ENCODE peak calls at places on chromosome 16, in six cellular contexts. I is neural progenitor cell, M is OCI-LY7, G is fibroblast of lung, B is SK-N-SH, A is PC-9. C is an unnamed sample. For H3K4me1, the result is how much of the 10 kb centered on the place peaks cover.

GRCh38 chr16:77767826-77768225 is 20.5 kb upstream of the VAT1L start:
- DNase-seq in I (no peak), M (no peak), G (no peak), B (no peak), A (no peak), C (no peak)

GRCh38 chr16:49890876-49891275 is 35.0 kb upstream of the ZNF423 start:
- DNase-seq in I (peak), M (peak), G (no peak), B (no peak), A (no peak), C (peak)

GRCh38 chr16:78866556-78866955 is 734.0 kb downstream of the MAF start:
- DNase-seq in I (no peak), M (no peak), G (no peak), B (no peak), A (no peak), C (no peak)

GRCh38 chr16:71565812-71566700 is 10.8 kb downstream of the TAT start:
- DNase-seq in I (no peak), M (peak), G (no peak), B (no peak), A (no peak), C (no peak)

GRCh38 chr16:81185416-81185815 is 53.1 kb upstream of the BCO1 start:
- DNase-seq in I (no peak), M (no peak), G (no peak), B (no peak), A (no peak), C (no peak)

GRCh38 chr16:48605518-48606110 is 4.4 kb downstream of the N4BP1 start:
- DNase-seq in I (no peak), M (no peak), G (no peak), B (no peak), A (no peak), C (no peak)

GRCh38 chr16:50303605-50304466 is 37.5 kb downstream of the ADCY7 start:
- DNase-seq in I (no peak), M (no peak), G (peak), B (peak), A (no peak), C (no peak)

GRCh38 chr16:12160815-12161550 is 184.4 kb downstream of the SNX29 start:
- DNase-seq in I (no peak), M (no peak), G (no peak), B (no peak), A (no peak), C (no peak)

GRCh38 chr16:61915569-61915968 is 120.7 kb downstream of the CDH8 start:
- DNase-seq in I (no peak), M (no peak), G (no peak), B (no peak), A (no peak), C (no peak)

GRCh38 chr16:2296662-2297505 is 29.0 kb upstream of the RNPS1 start:
- DNase-seq in I (peak), M (peak), G (peak), B (peak), A (peak), C (peak)

GRCh38 chr16:28531777-28532744 is 6.7 kb downstream of the NUPR1 start:
- DNase-seq in I (peak), M (no peak), G (no peak), B (no peak), A (peak), C (no peak)

GRCh38 chr16:2428051-2428786 is 1.0 kb upstream of the CCNF start:
- DNase-seq in I (peak), M (peak), G (peak), B (peak), A (peak), C (no peak)

GRCh38 chr16:78775161-78775561 is 675.7 kb downstream of the WWOX start:
- DNase-seq in I (no peak), M (no peak), G (no peak), B (no peak), A (no peak), C (no peak)

GRCh38 chr16:68244903-68245853 is at the start of gene PLA2G15:
- DNase-seq in I (peak), M (peak), G (peak), B (peak), A (peak), C (peak)

GRCh38 chr16:24045641-24046040 is 209.9 kb downstream of the PRKCB start:
- DNase-seq in I (peak), M (peak), G (no peak), B (peak), A (no peak), C (no peak)

GRCh38 chr16:54651851-54652770 is 278.6 kb upstream of the IRX5 start:
- DNase-seq in I (peak), M (no peak), G (peak), B (no peak), A (no peak), C (no peak)

GRCh38 chr16:16985707-16986106 is 485.1 kb downstream of the XYLT1 start:
- DNase-seq in I (no peak), M (no peak), G (no peak), B (no peak), A (no peak), C (no peak)

GRCh38 chr16:49858200-49859129 is 2.6 kb upstream of the ZNF423 start:
- DNase-seq in I (peak), M (no peak), G (peak), B (peak), A (no peak), C (peak)

GRCh38 chr16:53841884-53842283 is 137.9 kb downstream of the FTO start:
- DNase-seq in I (no peak), M (no peak), G (no peak), B (no peak), A (no peak), C (no peak)

GRCh38 chr16:73298562-73298961 is 250.6 kb upstream of the ZFHX3 start:
- DNase-seq in I (peak), M (no peak), G (peak), B (no peak), A (no peak), C (no peak)

DNA sequence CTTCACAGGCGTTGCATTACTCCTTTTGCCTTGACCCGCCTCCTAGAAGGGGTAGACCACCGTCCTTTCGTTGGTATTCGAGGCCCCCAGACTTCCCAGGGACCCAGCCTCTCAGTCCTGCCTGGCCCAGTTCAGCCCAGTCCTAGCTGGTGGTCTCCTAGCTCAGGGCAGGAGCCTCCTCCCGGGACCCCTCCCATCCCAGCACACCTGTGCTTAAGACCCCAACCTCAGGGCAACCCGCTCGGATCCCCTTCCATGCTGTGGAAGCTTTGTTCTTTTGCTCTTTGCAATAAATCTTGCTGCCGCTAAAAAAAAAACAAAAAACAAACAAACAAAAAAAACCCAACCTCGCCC is 842 bp downstream of the PYDC1 start:
- DNase-seq in I (no peak), M (no peak), G (no peak), B (no peak), A (no peak), C (no peak)
- H3K4me1 ChIP-seq in I (under half), M (under half), G (under half), B (under half), A (under half), C (under half)

GRCh38 chr16:67170948-67171649 is 761 bp downstream of the NOL3 start:
- DNase-seq in I (no peak), M (no peak), G (peak), B (no peak), A (peak), C (no peak)

GRCh38 chr16:67167588-67167987 is 2.8 kb upstream of the NOL3 start:
- DNase-seq in I (no peak), M (no peak), G (no peak), B (no peak), A (no peak), C (no peak)

GRCh38 chr16:67169642-67170167 is 633 bp upstream of the NOL3 start:
- DNase-seq in I (peak), M (peak), G (peak), B (peak), A (no peak), C (peak)

GRCh38 chr16:67169011-67169451 is 1.3 kb upstream of the NOL3 start:
- DNase-seq in I (no peak), M (no peak), G (no peak), B (no peak), A (no peak), C (no peak)

GRCh38 chr16:67170168-67170947 is at the start of gene NOL3:
- DNase-seq in I (peak), M (no peak), G (peak), B (peak), A (peak), C (peak)
- H2AFZ ChIP-seq in I (peak), M (no peak), G (peak), B (peak), A (peak), C (peak)

GRCh38 chr16:84640145-84640544 is 8.2 kb upstream of the KLHL36 start:
- DNase-seq in I (no peak), M (no peak), G (no peak), B (no peak), A (no peak), C (no peak)

GRCh38 chr16:84633622-84634021 is 14.7 kb upstream of the KLHL36 start:
- DNase-seq in I (no peak), M (no peak), G (no peak), B (no peak), A (no peak), C (no peak)

GRCh38 chr16:84638195-84638806 is 10.0 kb upstream of the KLHL36 start:
- DNase-seq in I (no peak), M (no peak), G (no peak), B (no peak), A (no peak), C (no peak)

GRCh38 chr16:84635702-84636101 is 12.6 kb upstream of the KLHL36 start:
- DNase-seq in I (no peak), M (no peak), G (no peak), B (no peak), A (no peak), C (no peak)

GRCh38 chr16:84637709-84638108 is 10.6 kb upstream of the KLHL36 start:
- DNase-seq in I (no peak), M (no peak), G (no peak), B (no peak), A (no peak), C (no peak)
- H3K4me1 ChIP-seq in I (under half), M (under half), G (under half), B (under half), A (under half), C (under half)

GRCh38 chr16:63689068-63689467 is 1432.8 kb downstream of the CDH11 start:
- DNase-seq in I (no peak), M (no peak), G (no peak), B (no peak), A (no peak), C (no peak)
- H2AFZ ChIP-seq in I (no peak), M (no peak), G (no peak), B (no peak), A (no peak), C (no peak)

DNA sequence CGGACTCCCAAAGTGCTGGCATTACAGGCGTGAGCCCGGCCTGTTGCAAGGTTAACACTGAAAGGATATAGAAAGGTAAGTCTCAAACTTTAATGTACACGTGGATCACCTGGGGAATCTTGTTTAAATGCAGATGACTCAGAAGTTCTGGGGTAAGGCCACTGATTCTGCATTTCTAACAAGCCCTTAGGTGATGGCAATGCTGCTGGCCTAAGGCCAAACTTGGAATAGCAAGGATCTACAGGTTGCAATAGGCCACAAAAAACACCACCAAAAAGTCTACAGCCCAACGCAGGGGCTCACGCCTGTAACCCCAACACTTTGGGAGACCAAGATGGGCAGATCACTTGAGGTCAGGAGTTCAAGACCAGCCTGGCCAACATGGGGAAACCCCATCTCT is 4.2 kb downstream of the CMTM4 start:
- DNase-seq in I (no peak), M (no peak), G (no peak), B (no peak), A (peak), C (no peak)
- H3K4me1 ChIP-seq in I (under half), M (under half), G (under half), B (under half), A (under half), C (under half)

DNA sequence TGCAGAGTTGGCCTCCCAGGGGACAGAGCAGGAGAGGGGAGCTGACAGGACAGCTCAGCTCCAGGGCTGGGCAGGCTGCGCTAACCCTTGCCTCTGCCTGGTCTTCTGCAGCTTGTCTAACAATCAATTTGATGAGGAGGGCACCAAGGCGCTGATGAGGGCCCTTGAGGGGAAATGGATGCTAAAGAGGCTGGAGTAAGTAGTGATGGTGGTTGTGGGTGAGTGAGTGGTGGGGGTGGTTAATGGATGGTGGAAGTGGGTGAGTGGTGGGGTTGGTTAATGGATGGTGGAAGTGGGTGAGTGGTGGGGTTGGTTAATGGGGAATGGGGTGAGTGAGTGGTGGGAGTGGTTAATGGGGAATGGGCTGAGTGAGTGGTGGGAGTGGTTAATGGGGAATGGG is 22.0 kb upstream of the CPNE2 start:
- DNase-seq in I (no peak), M (no peak), G (no peak), B (no peak), A (no peak), C (no peak)
- H2AFZ ChIP-seq in I (no peak), M (no peak), G (no peak), B (no peak), A (no peak), C (no peak)

GRCh38 chr16:85998178-85998867 is 99.4 kb downstream of the IRF8 start:
- DNase-seq in I (no peak), M (no peak), G (no peak), B (no peak), A (no peak), C (no peak)

GRCh38 chr16:86002178-86002577 is 103.2 kb downstream of the IRF8 start:
- DNase-seq in I (no peak), M (peak), G (no peak), B (no peak), A (no peak), C (no peak)

GRCh38 chr16:85996843-85997242 is 97.9 kb downstream of the IRF8 start:
- DNase-seq in I (no peak), M (no peak), G (no peak), B (no peak), A (no peak), C (no peak)

GRCh38 chr16:85998868-85999729 is 100.1 kb downstream of the IRF8 start:
- DNase-seq in I (no peak), M (peak), G (no peak), B (no peak), A (no peak), C (no peak)

GRCh38 chr16:85999778-86000177 is 100.8 kb downstream of the IRF8 start:
- DNase-seq in I (no peak), M (no peak), G (no peak), B (no peak), A (no peak), C (no peak)
- H3K4me1 ChIP-seq in I (under half), M (under half), G (under half), B (under half), A (under half), C (under half)

GRCh38 chr16:21597571-21598030 is 1.8 kb upstream of the METTL9 start:
- DNase-seq in I (no peak), M (peak), G (no peak), B (no peak), A (no peak), C (no peak)
- H2AFZ ChIP-seq in I (peak), M (peak), G (no peak), B (no peak), A (no peak), C (peak)

GRCh38 chr16:20870122-20870521 is 30.0 kb downstream of the DCUN1D3 start:
- DNase-seq in I (no peak), M (no peak), G (no peak), B (no peak), A (no peak), C (no peak)

GRCh38 chr16:20867585-20867984 is 32.6 kb downstream of the DCUN1D3 start:
- DNase-seq in I (no peak), M (no peak), G (peak), B (no peak), A (no peak), C (no peak)

GRCh38 chr16:20866792-20867191 is 33.4 kb downstream of the DCUN1D3 start:
- DNase-seq in I (no peak), M (no peak), G (no peak), B (no peak), A (no peak), C (no peak)

GRCh38 chr16:20871258-20871657 is 28.9 kb downstream of the DCUN1D3 start:
- DNase-seq in I (no peak), M (no peak), G (no peak), B (no peak), A (no peak), C (no peak)

GRCh38 chr16:20868890-20869289 is 31.3 kb downstream of the DCUN1D3 start:
- DNase-seq in I (peak), M (no peak), G (peak), B (peak), A (peak), C (no peak)
- H3K4me1 ChIP-seq in I (under half), M (under half), G (under half), B (under half), A (under half), C (under half)

GRCh38 chr16:5633845-5634440 is 536.3 kb upstream of the EEF2KMT start:
- DNase-seq in I (peak), M (peak), G (peak), B (peak), A (no peak), C (no peak)

GRCh38 chr16:5639531-5639930 is 541.9 kb upstream of the EEF2KMT start:
- DNase-seq in I (no peak), M (no peak), G (no peak), B (no peak), A (no peak), C (no peak)

GRCh38 chr16:5634781-5635180 is 537.2 kb upstream of the EEF2KMT start:
- DNase-seq in I (no peak), M (no peak), G (no peak), B (no peak), A (no peak), C (no peak)
- H2AFZ ChIP-seq in I (no peak), M (no peak), G (no peak), B (no peak), A (no peak), C (no peak)